ENCODE peak calls at places on chromosome 12, in nine cellular contexts. One of them, this sample, is unnamed.

GRCh38 chr12:116137318-116137717 is 140.2 kb downstream of the MED13L start:
- DNase-seq in H54: no peak
- DNase-seq in HCT116: no peak
- DNase-seq in GM12891: no peak
- DNase-seq in IMR-90: no peak
- DNase-seq in sigmoid colon: no peak
- DNase-seq in transverse colon: no peak
- DNase-seq in prostate gland: no peak
- DNase-seq in ovary: no peak
- DNase-seq in this sample: no peak

GRCh38 chr12:57343703-57344378 is 87.0 kb downstream of the R3HDM2 start:
- DNase-seq in H54: no peak
- DNase-seq in HCT116: no peak
- DNase-seq in GM12891: no peak
- DNase-seq in IMR-90: no peak
- DNase-seq in sigmoid colon: no peak
- DNase-seq in transverse colon: no peak
- DNase-seq in prostate gland: no peak
- DNase-seq in ovary: no peak
- DNase-seq in this sample: no peak

GRCh38 chr12:6093764-6094163 is 30.7 kb downstream of the VWF start:
- DNase-seq in H54: no peak
- DNase-seq in HCT116: no peak
- DNase-seq in GM12891: no peak
- DNase-seq in IMR-90: no peak
- DNase-seq in sigmoid colon: peak; percentile 48
- DNase-seq in transverse colon: no peak
- DNase-seq in prostate gland: no peak
- DNase-seq in ovary: no peak
- DNase-seq in this sample: no peak

GRCh38 chr12:122951979-122952892 is 14.0 kb downstream of the ABCB9 start:
- DNase-seq in H54: peak; percentile 77
- DNase-seq in HCT116: peak; percentile 59
- DNase-seq in GM12891: peak; percentile 80
- DNase-seq in IMR-90: peak; percentile 67
- DNase-seq in sigmoid colon: peak; percentile 80
- DNase-seq in transverse colon: peak; percentile 85
- DNase-seq in prostate gland: peak; percentile 77
- DNase-seq in ovary: peak; percentile 69
- DNase-seq in this sample: peak; percentile 72

GRCh38 chr12:115210533-115211252 is 526.7 kb upstream of the TBX3 start:
- DNase-seq in H54: no peak
- DNase-seq in HCT116: no peak
- DNase-seq in GM12891: no peak
- DNase-seq in IMR-90: no peak
- DNase-seq in sigmoid colon: no peak
- DNase-seq in transverse colon: no peak
- DNase-seq in prostate gland: peak; percentile 7
- DNase-seq in ovary: no peak
- DNase-seq in this sample: no peak

GRCh38 chr12:62736596-62736995 is 198.4 kb downstream of the PPM1H start:
- DNase-seq in H54: no peak
- DNase-seq in HCT116: no peak
- DNase-seq in GM12891: no peak
- DNase-seq in IMR-90: no peak
- DNase-seq in sigmoid colon: no peak
- DNase-seq in transverse colon: no peak
- DNase-seq in prostate gland: no peak
- DNase-seq in ovary: no peak
- DNase-seq in this sample: no peak

GRCh38 chr12:559907-560455 is 100.2 kb downstream of the B4GALNT3 start:
- DNase-seq in H54: no peak
- DNase-seq in HCT116: no peak
- DNase-seq in GM12891: no peak
- DNase-seq in IMR-90: no peak
- DNase-seq in sigmoid colon: no peak
- DNase-seq in transverse colon: no peak
- DNase-seq in prostate gland: no peak
- DNase-seq in ovary: no peak
- DNase-seq in this sample: no peak

GRCh38 chr12:107775093-107775721 is 703 bp downstream of the ASCL4 start:
- DNase-seq in H54: no peak
- DNase-seq in HCT116: no peak
- DNase-seq in GM12891: peak; percentile 23
- DNase-seq in IMR-90: no peak
- DNase-seq in sigmoid colon: no peak
- DNase-seq in transverse colon: no peak
- DNase-seq in prostate gland: no peak
- DNase-seq in ovary: no peak
- DNase-seq in this sample: no peak

GRCh38 chr12:119153477-119154434 is 25.0 kb upstream of the HSPB8 start:
- DNase-seq in H54: no peak
- DNase-seq in HCT116: peak; percentile 68
- DNase-seq in GM12891: no peak
- DNase-seq in IMR-90: peak; percentile 17
- DNase-seq in sigmoid colon: peak; percentile 76
- DNase-seq in transverse colon: peak; percentile 25
- DNase-seq in prostate gland: no peak
- DNase-seq in ovary: peak; percentile 47
- DNase-seq in this sample: peak; percentile 33

GRCh38 chr12:20646239-20646827 is 48.8 kb upstream of the SLCO1C1 start:
- DNase-seq in H54: peak; percentile 10
- DNase-seq in HCT116: peak; percentile 53
- DNase-seq in GM12891: no peak
- DNase-seq in IMR-90: peak; percentile 60
- DNase-seq in sigmoid colon: no peak
- DNase-seq in transverse colon: no peak
- DNase-seq in prostate gland: no peak
- DNase-seq in ovary: no peak
- DNase-seq in this sample: peak; percentile 26

GRCh38 chr12:123445388-123446344 is 9.2 kb upstream of the RILPL2 start:
- DNase-seq in H54: no peak
- DNase-seq in HCT116: no peak
- DNase-seq in GM12891: no peak
- DNase-seq in IMR-90: peak; percentile 40
- DNase-seq in sigmoid colon: no peak
- DNase-seq in transverse colon: no peak
- DNase-seq in prostate gland: peak; percentile 78
- DNase-seq in ovary: no peak
- DNase-seq in this sample: no peak

GRCh38 chr12:96457191-96457930 is 32.0 kb upstream of the CFAP54 start:
- DNase-seq in H54: no peak
- DNase-seq in HCT116: peak; percentile 37
- DNase-seq in GM12891: no peak
- DNase-seq in IMR-90: no peak
- DNase-seq in sigmoid colon: no peak
- DNase-seq in transverse colon: no peak
- DNase-seq in prostate gland: no peak
- DNase-seq in ovary: no peak
- DNase-seq in this sample: no peak

GRCh38 chr12:109714141-109714912 is 702 bp downstream of the FAM222A start:
- DNase-seq in H54: peak; percentile 47
- DNase-seq in HCT116: no peak
- DNase-seq in GM12891: peak; percentile 59
- DNase-seq in IMR-90: peak; percentile 20
- DNase-seq in sigmoid colon: peak; percentile 86
- DNase-seq in transverse colon: peak; percentile 69
- DNase-seq in prostate gland: peak; percentile 57
- DNase-seq in ovary: peak; percentile 81
- DNase-seq in this sample: peak; percentile 72

GRCh38 chr12:109714913-109715244 is 1.3 kb downstream of the FAM222A start:
- DNase-seq in H54: no peak
- DNase-seq in HCT116: no peak
- DNase-seq in GM12891: no peak
- DNase-seq in IMR-90: no peak
- DNase-seq in sigmoid colon: no peak
- DNase-seq in transverse colon: no peak
- DNase-seq in prostate gland: no peak
- DNase-seq in ovary: no peak
- DNase-seq in this sample: no peak

GRCh38 chr12:109715310-109716091 is 1.9 kb downstream of the FAM222A start:
- DNase-seq in H54: no peak
- DNase-seq in HCT116: no peak
- DNase-seq in GM12891: no peak
- DNase-seq in IMR-90: no peak
- DNase-seq in sigmoid colon: no peak
- DNase-seq in transverse colon: peak; percentile 51
- DNase-seq in prostate gland: no peak
- DNase-seq in ovary: peak; percentile 89
- DNase-seq in this sample: peak; percentile 58

GRCh38 chr12:109711596-109712461 is 1.8 kb upstream of the FAM222A start:
- DNase-seq in H54: no peak
- DNase-seq in HCT116: no peak
- DNase-seq in GM12891: no peak
- DNase-seq in IMR-90: no peak
- DNase-seq in sigmoid colon: no peak
- DNase-seq in transverse colon: no peak
- DNase-seq in prostate gland: no peak
- DNase-seq in ovary: peak; percentile 51
- DNase-seq in this sample: peak; percentile 60

GRCh38 chr12:109713187-109713984 is at the start of gene FAM222A:
- DNase-seq in H54: peak; percentile 97
- DNase-seq in HCT116: peak; percentile 93
- DNase-seq in GM12891: peak; percentile 96
- DNase-seq in IMR-90: peak; percentile 93
- DNase-seq in sigmoid colon: peak; percentile 98
- DNase-seq in transverse colon: peak; percentile 97
- DNase-seq in prostate gland: peak; percentile 96
- DNase-seq in ovary: peak; percentile 98
- DNase-seq in this sample: peak; percentile 97
- TF ChIP-seq POLR2A in H54: peak; percentile 84
- TF ChIP-seq POLR2A in HCT116: peak; percentile 60
- TF ChIP-seq POLR2A in GM12891: no peak
- TF ChIP-seq POLR2A in IMR-90: peak; percentile 91
- TF ChIP-seq POLR2A in sigmoid colon: no peak
- TF ChIP-seq POLR2A in transverse colon: no peak
- TF ChIP-seq POLR2A in prostate gland: peak; percentile 37
- TF ChIP-seq POLR2A in ovary: peak; percentile 30
- TF ChIP-seq POLR2A in this sample: no peak

DNA sequence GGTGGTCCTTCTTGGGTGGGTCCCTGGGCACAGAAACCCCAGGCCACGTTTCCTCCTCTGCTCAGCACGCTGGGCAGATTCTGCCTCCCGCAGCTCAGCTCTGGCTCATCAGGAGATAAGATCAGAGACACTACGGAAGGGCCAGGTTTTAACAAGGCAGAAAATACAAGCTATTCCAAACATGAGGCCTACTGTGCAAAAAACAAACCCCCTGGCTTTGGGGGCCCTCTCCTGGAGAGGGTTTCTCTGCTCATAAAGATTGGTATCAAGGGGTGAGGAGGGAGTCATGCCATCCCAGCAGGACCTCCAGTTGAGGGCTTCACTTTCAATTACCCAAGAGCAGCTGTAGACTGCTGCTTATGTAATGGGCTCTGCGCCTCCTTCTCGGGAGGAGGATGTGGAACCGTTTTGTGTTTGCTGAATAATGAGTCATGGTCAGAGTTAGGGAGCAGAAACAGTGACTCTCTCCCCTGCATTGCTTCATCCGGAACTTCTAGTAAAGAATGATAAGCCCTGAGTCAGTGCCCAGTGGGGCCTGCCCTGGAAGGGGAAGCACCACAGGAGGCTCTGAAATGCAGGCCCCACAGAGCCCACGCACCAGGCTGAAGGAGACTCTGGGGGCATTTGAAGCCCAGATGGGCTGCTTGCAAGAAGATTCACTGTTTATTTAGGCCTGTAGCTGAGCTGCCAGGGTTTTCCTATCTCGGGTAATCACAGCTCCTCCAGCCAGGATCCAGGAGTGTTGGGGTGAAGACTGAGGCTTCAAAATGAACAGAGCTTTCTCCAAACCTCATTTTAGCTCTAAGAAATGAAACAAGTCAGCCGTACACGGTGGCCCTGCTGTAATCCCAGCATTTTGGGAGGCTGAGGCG is 79.3 kb downstream of the SSPN start:
- DNase-seq in H54: peak; percentile 69
- DNase-seq in HCT116: peak; percentile 71
- DNase-seq in GM12891: peak; percentile 30
- DNase-seq in IMR-90: peak; percentile 100
- DNase-seq in sigmoid colon: peak; percentile 95
- DNase-seq in transverse colon: peak; percentile 78
- DNase-seq in prostate gland: peak; percentile 85
- DNase-seq in ovary: peak; percentile 83
- DNase-seq in this sample: peak; percentile 44
- TF ChIP-seq POLR2A in H54: peak; percentile 12
- TF ChIP-seq POLR2A in HCT116: no peak
- TF ChIP-seq POLR2A in GM12891: no peak
- TF ChIP-seq POLR2A in IMR-90: no peak
- TF ChIP-seq POLR2A in sigmoid colon: no peak
- TF ChIP-seq POLR2A in transverse colon: no peak
- TF ChIP-seq POLR2A in prostate gland: no peak
- TF ChIP-seq POLR2A in ovary: peak; percentile 45
- TF ChIP-seq POLR2A in this sample: peak; percentile 54

GRCh38 chr12:124993568-124994434 is at the start of gene BRI3BP:
- DNase-seq in H54: peak; percentile 68
- DNase-seq in HCT116: no peak
- DNase-seq in GM12891: no peak
- DNase-seq in IMR-90: peak; percentile 37
- DNase-seq in sigmoid colon: no peak
- DNase-seq in transverse colon: peak; percentile 81
- DNase-seq in prostate gland: peak; percentile 38
- DNase-seq in ovary: no peak
- DNase-seq in this sample: peak; percentile 74
- TF ChIP-seq POLR2A in H54: peak; percentile 65
- TF ChIP-seq POLR2A in HCT116: peak; percentile 79
- TF ChIP-seq POLR2A in GM12891: no peak
- TF ChIP-seq POLR2A in IMR-90: no peak
- TF ChIP-seq POLR2A in sigmoid colon: no peak
- TF ChIP-seq POLR2A in transverse colon: no peak
- TF ChIP-seq POLR2A in prostate gland: no peak
- TF ChIP-seq POLR2A in ovary: no peak
- TF ChIP-seq POLR2A in this sample: no peak

DNA sequence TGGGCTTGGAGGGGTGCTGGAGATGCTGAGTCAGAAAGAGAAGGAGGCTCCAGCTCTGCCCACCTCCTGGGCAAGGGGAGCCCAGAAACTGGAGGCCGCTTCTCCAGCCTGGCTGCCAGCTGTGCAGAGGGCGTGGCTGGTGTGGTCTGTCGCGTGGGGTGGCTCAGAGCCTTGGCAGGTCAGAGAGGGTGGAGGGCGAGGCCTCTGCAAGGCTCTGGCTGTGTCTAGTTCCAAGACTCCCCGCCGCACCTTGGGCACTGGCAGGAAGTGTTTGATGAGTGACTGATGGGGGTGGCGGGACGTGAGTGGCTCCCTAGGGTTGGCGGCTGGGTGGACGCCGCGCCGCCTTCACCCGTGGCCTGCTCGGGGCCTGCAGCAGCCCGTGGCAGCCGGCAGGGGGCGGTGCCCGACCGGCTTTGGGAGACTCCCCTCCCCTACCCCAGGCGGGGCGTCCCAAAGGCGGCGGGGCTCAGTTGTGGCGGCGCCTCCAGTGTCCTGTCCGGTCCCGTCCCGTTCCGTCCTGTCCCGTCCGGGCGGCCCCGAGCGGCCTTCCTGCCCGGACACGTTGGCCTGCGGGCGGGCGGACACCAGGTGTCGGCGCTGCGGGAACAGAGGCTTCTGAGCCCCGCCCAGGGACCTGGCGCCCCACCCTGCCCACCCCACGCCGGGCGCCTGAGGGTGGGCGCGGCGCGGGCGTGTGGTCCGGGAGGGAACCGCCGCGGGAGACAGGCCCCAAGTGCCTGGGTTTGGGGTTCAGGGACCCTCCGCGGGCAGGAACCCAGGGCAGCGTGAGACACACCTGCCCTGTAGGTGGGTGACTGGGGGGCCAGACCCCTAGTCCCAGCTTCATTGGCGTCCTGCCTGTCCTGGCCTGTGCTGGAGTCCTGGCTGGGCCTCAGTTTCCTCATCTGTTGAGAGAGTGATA is 39.7 kb downstream of the KRT80 start:
- DNase-seq in H54: peak; percentile 79
- DNase-seq in HCT116: no peak
- DNase-seq in GM12891: peak; percentile 86
- DNase-seq in IMR-90: peak; percentile 41
- DNase-seq in sigmoid colon: peak; percentile 84
- DNase-seq in transverse colon: peak; percentile 77
- DNase-seq in prostate gland: peak; percentile 88
- DNase-seq in ovary: peak; percentile 68
- DNase-seq in this sample: peak; percentile 78
- TF ChIP-seq POLR2A in H54: no peak
- TF ChIP-seq POLR2A in HCT116: no peak
- TF ChIP-seq POLR2A in GM12891: no peak
- TF ChIP-seq POLR2A in IMR-90: no peak
- TF ChIP-seq POLR2A in sigmoid colon: no peak
- TF ChIP-seq POLR2A in transverse colon: peak; percentile 47
- TF ChIP-seq POLR2A in prostate gland: no peak
- TF ChIP-seq POLR2A in ovary: no peak
- TF ChIP-seq POLR2A in this sample: peak; percentile 35

This sample was measured in erythroblast.